ENCODE peak calls at places on chromosomes 6 and 20, in six cellular contexts. M, F, R, Z, K and V are unnamed samples.

GRCh38 chr20:49367113-49367512 is 89.3 kb upstream of the ZNFX1 start:
- DNase-seq in M (no peak), F (no peak), R (no peak), Z (no peak), K (no peak), V (no peak)

GRCh38 chr6:11780097-11780428 is 1.5 kb upstream of the ADTRP start:
- DNase-seq in M (no peak), F (no peak), R (no peak), Z (no peak), K (no peak), V (no peak)

GRCh38 chr6:153564803-153565202 is 433.7 kb upstream of the RGS17 start:
- DNase-seq in M (no peak), F (no peak), R (no peak), Z (peak; percentile 3), K (no peak), V (no peak)

GRCh38 chr6:45479834-45480696 is 102.3 kb upstream of the SUPT3H start:
- DNase-seq in M (no peak), F (no peak), R (no peak), Z (peak; percentile 94), K (peak; percentile 25), V (peak; percentile 88)

GRCh38 chr20:41456341-41456740 is 89.7 kb upstream of the EMILIN3 start:
- DNase-seq in M (no peak), F (no peak), R (no peak), Z (peak; percentile 57), K (no peak), V (no peak)

GRCh38 chr20:54891907-54892306 is 416.5 kb downstream of the DOK5 start:
- DNase-seq in M (no peak), F (no peak), R (no peak), Z (no peak), K (no peak), V (no peak)

GRCh38 chr6:169935348-169935718 is 183.9 kb downstream of the ERMARD start:
- DNase-seq in M (no peak), F (peak; percentile 56), R (no peak), Z (no peak), K (no peak), V (no peak)

GRCh38 chr6:128806274-128806673 is 76.7 kb upstream of the LAMA2 start:
- DNase-seq in M (no peak), F (no peak), R (no peak), Z (peak; percentile 46), K (no peak), V (no peak)

GRCh38 chr6:8180327-8181161 is 78.2 kb upstream of the EEF1E1 start:
- DNase-seq in M (no peak), F (peak; percentile 35), R (no peak), Z (peak; percentile 60), K (no peak), V (no peak)

GRCh38 chr6:75431379-75431778 is 62.2 kb downstream of the FILIP1 start:
- DNase-seq in M (no peak), F (no peak), R (no peak), Z (peak; percentile 54), K (no peak), V (no peak)

GRCh38 chr6:161259302-161259701 is 14.6 kb downstream of the AGPAT4 start:
- DNase-seq in M (no peak), F (no peak), R (no peak), Z (no peak), K (no peak), V (no peak)

GRCh38 chr20:23452776-23453175 is at the start of gene CST11:
- DNase-seq in M (no peak), F (no peak), R (no peak), Z (no peak), K (no peak), V (no peak)

GRCh38 chr6:81075974-81076373 is 676.5 kb downstream of the TENT5A start:
- DNase-seq in M (no peak), F (peak; percentile 25), R (no peak), Z (peak; percentile 8), K (no peak), V (no peak)

GRCh38 chr20:50322703-50323131 is 132.1 kb downstream of the CEBPB start:
- DNase-seq in M (no peak), F (no peak), R (no peak), Z (no peak), K (no peak), V (no peak)

GRCh38 chr20:5198651-5198924 is 71.8 kb downstream of the CDS2 start:
- DNase-seq in M (no peak), F (no peak), R (no peak), Z (no peak), K (no peak), V (no peak)

GRCh38 chr20:54535045-54535444 is 59.7 kb downstream of the DOK5 start:
- DNase-seq in M (no peak), F (no peak), R (no peak), Z (peak; percentile 34), K (no peak), V (no peak)

GRCh38 chr20:4944518-4944917 is 56.8 kb downstream of the SLC23A2 start:
- DNase-seq in M (no peak), F (no peak), R (no peak), Z (no peak), K (no peak), V (no peak)

GRCh38 chr6:90175627-90176538 is 120.8 kb downstream of the BACH2 start:
- DNase-seq in M (peak; percentile 72), F (no peak), R (no peak), Z (no peak), K (no peak), V (no peak)

GRCh38 chr6:123587838-123588545 is 48.8 kb downstream of the TRDN start:
- DNase-seq in M (no peak), F (no peak), R (no peak), Z (no peak), K (no peak), V (no peak)

GRCh38 chr20:61762886-61763739 is 302.6 kb downstream of the TAF4 start:
- DNase-seq in M (no peak), F (no peak), R (no peak), Z (no peak), K (no peak), V (no peak)

GRCh38 chr6:92352130-92352529 is 1067.2 kb downstream of the EPHA7 start:
- DNase-seq in M (no peak), F (no peak), R (no peak), Z (no peak), K (no peak), V (no peak)

GRCh38 chr6:159043236-159043635 is 1.6 kb downstream of the TAGAP start:
- DNase-seq in M (no peak), F (no peak), R (no peak), Z (no peak), K (no peak), V (no peak)

GRCh38 chr20:31605902-31606677 is 1.0 kb downstream of the ID1 start:
- DNase-seq in M (no peak), F (peak; percentile 45), R (no peak), Z (peak; percentile 37), K (no peak), V (peak; percentile 9)

GRCh38 chr6:106974999-106975698 is 620 bp upstream of the CD24 start:
- DNase-seq in M (peak; percentile 71), F (peak; percentile 74), R (peak; percentile 82), Z (no peak), K (peak; percentile 62), V (no peak)

GRCh38 chr6:22765015-22765414 is 195.6 kb downstream of the HDGFL1 start:
- DNase-seq in M (no peak), F (no peak), R (no peak), Z (peak; percentile 47), K (no peak), V (no peak)

GRCh38 chr6:35062676-35063574 is 78.2 kb downstream of the TCP11 start:
- DNase-seq in M (peak; percentile 30), F (no peak), R (no peak), Z (no peak), K (no peak), V (no peak)

GRCh38 chr6:37483502-37483901 is 16.2 kb downstream of the CCDC167 start:
- DNase-seq in M (no peak), F (no peak), R (no peak), Z (no peak), K (no peak), V (no peak)

GRCh38 chr6:40550096-40550731 is 37.0 kb downstream of the LRFN2 start:
- DNase-seq in M (no peak), F (peak; percentile 30), R (no peak), Z (peak; percentile 53), K (no peak), V (peak; percentile 7)

GRCh38 chr20:56843817-56844216 is 214.7 kb downstream of the TFAP2C start:
- DNase-seq in M (no peak), F (no peak), R (no peak), Z (no peak), K (no peak), V (no peak)
- TF ChIP-seq CTCF in M (no peak), F (peak; percentile 27), R (peak; percentile 59), Z (no peak), K (no peak), V (no peak)

GRCh38 chr6:1059596-1059995 is 252.3 kb upstream of the FOXQ1 start:
- DNase-seq in M (no peak), F (no peak), R (no peak), Z (no peak), K (no peak), V (no peak)
- TF ChIP-seq CTCF in M (no peak), F (no peak), R (no peak), Z (no peak), K (no peak), V (no peak)

GRCh38 chr6:149990672-149991402 is 27.1 kb downstream of the ULBP1 start:
- DNase-seq in M (peak; percentile 55), F (peak; percentile 58), R (peak; percentile 70), Z (no peak), K (peak; percentile 41), V (no peak)
- TF ChIP-seq CTCF in M (no peak), F (no peak), R (no peak), Z (no peak), K (no peak), V (no peak)

GRCh38 chr20:10669843-10670446 is 3.9 kb downstream of the JAG1 start:
- DNase-seq in M (no peak), F (no peak), R (no peak), Z (no peak), K (no peak), V (no peak)

GRCh38 chr20:10672579-10673127 is 1.1 kb downstream of the JAG1 start:
- DNase-seq in M (no peak), F (peak; percentile 55), R (peak; percentile 68), Z (peak; percentile 65), K (peak; percentile 77), V (peak; percentile 78)

GRCh38 chr20:10671850-10672578 is 1.8 kb downstream of the JAG1 start:
- DNase-seq in M (no peak), F (peak; percentile 60), R (peak; percentile 61), Z (peak; percentile 72), K (peak; percentile 29), V (no peak)

GRCh38 chr20:10670521-10671220 is 3.1 kb downstream of the JAG1 start:
- DNase-seq in M (no peak), F (peak; percentile 38), R (no peak), Z (peak; percentile 41), K (peak; percentile 55), V (no peak)

DNA sequence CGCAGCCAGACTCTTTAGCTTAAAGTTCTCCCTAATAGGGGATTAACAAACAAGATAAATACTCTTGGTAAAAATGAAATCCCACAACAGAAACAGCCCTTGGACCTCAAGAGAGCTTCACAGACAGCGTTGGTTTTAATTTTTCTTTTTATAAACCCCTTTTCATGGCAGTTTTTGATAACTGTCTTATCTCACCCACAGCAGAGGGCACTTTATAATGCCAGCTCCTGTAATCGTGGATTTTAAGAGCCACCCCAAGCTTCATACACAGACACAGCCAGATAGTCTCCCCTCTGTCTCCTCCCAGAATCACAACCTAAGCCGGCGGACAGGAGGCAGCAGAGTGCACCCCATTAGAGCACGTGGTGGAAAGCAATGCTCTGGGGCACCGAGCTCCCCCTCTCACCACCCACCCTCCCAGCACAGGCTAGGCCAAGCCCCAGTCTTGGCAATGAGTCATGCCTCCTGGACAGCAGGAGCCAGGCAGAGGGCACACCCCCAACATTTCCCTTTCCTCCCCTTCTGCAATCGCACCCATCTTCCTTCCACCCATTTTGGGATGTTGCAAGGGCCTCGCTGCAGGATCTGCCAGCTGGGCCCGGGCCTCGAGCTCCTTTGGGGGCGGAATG is 2.5 kb downstream of the JAG1 start:
- DNase-seq in M (no peak), F (peak; percentile 62), R (peak; percentile 69), Z (peak; percentile 98), K (peak; percentile 47), V (peak; percentile 92)
- TF ChIP-seq CTCF in M (no peak), F (peak; percentile 28), R (peak; percentile 53), Z (peak; percentile 76), K (peak; percentile 56), V (peak; percentile 65)